ENCODE peak calls at places on chromosomes 16 and 17, in four cellular contexts. V is ovary, E is mucosa of descending colon, F is heart right ventricle. C is an unnamed sample. For H3K36me3, the result is how much of the 10 kb centered on the place peaks cover.

GRCh38 chr17:8726951-8727555 is 17.6 kb downstream of the CCDC42 start:
- DNase-seq in E (no peak), F (no peak), V (no peak), C (no peak)

GRCh38 chr16:78987676-78988075 is 612.9 kb downstream of the MAF start:
- DNase-seq in F (no peak), V (no peak), E (no peak), C (no peak)

GRCh38 chr17:34366529-34367107 is 3.6 kb upstream of the CCL1 start:
- DNase-seq in F (no peak), V (no peak), E (no peak), C (no peak)

GRCh38 chr17:48928876-48929811 is 15.5 kb downstream of the SNF8 start:
- DNase-seq in V (no peak), F (no peak), E (no peak), C (no peak)

GRCh38 chr16:86911311-86911999 is 333.1 kb downstream of the FOXL1 start:
- DNase-seq in E (no peak), F (no peak), V (no peak), C (no peak)

GRCh38 chr17:6101706-6102105 is 31.5 kb downstream of the WSCD1 start:
- DNase-seq in V (no peak), E (no peak), F (no peak), C (no peak)

GRCh38 chr16:86069736-86070298 is 170.9 kb downstream of the IRF8 start:
- DNase-seq in E (no peak), V (no peak), F (no peak), C (no peak)

GRCh38 chr16:9039208-9039607 is 52.2 kb upstream of the HAPSTR1 start:
- DNase-seq in V (no peak), E (no peak), F (no peak), C (no peak)

DNA sequence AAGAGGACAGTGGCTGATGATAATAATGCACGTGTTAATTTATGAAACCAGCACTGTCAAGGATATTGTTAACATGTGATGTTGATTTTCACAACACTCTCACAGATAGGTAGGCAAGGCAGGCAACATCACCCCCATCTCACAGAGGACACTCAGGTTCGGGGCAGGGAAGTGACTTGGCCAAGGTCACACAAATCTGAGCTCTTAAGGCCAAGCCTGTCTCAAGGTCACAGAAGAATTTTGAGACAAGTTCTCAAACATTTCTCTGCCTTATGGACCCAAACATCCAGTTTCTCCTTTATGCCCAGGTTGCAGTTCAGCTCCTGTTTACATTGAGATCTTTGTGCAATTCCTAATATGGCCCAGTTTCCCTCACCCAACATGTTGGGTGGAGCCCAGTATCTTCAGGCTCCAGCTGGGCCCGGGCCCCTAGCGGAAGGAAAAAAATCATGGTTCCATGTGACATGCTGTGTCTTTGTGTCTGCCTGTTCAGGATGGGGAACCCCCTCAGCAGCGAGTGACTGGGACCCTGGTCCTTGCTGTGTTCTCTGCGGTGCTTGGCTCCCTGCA is 1.3 kb downstream of the SLC2A4 start:
- DNase-seq in F (no peak), V (no peak), E (no peak), C (no peak)
- TF ChIP-seq CTCF in F (no peak), V (no peak), E (no peak), C (peak)

DNA sequence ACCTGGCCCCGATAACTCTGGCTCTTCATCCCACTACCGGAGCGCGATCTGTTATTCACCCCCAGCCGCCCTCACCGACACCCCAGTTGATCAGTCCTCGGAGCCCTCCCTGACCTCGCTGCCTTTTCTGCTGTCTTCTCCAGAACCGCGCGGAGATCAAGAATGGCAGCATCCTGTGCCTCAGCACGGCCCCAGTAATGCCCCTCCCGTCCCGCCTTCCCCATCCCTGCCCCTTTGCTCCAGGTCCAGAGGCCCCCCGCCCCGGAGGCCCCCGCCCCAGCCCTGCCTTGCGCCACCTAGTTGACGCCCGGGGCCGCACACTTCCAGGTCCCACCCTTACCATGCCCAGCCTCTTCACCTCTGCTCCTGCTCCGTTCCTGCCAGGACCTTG is 872 bp downstream of the ELMO3 start:
- DNase-seq in V (no peak), F (no peak), E (no peak), C (no peak)
- H3K36me3 ChIP-seq in V (under half), F (half or more), E (under half), C (half or more)

GRCh38 chr17:74379495-74380085 is 12.3 kb downstream of the GPR142 start:
- DNase-seq in E (peak), V (peak), F (peak), C (peak)

GRCh38 chr17:74372426-74372825 is 5.1 kb downstream of the GPR142 start:
- DNase-seq in E (no peak), V (no peak), F (no peak), C (no peak)

GRCh38 chr17:74371653-74372147 is 4.4 kb downstream of the GPR142 start:
- DNase-seq in E (no peak), V (no peak), F (no peak), C (no peak)

GRCh38 chr17:74373838-74374606 is 6.7 kb downstream of the GPR142 start:
- DNase-seq in V (no peak), F (no peak), E (no peak), C (peak)

DNA sequence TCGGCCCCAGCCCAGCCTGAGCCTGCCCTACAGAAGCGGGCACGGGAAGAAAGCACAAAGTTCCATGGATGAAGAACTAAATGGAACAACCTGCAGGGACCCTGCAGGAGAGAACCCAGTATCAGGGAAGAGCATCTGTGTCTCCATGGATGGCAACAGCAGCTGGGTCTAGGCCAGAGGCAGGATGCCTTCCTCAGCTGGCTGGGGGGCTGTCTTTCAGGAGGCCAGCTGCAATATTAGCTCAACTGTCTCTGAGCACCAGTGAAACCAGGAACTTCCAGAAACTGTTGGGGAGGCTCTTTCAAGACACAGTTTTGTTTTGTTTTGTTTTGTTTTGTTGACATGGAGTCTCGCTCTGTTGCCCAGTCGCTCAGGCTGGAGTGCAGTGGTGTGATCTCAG is 7.5 kb downstream of the GPR142 start:
- DNase-seq in V (no peak), E (no peak), F (no peak), C (no peak)
- TF ChIP-seq CTCF in V (no peak), E (no peak), F (no peak), C (no peak)

GRCh38 chr16:27154573-27155521 is 48.5 kb upstream of the KDM8 start:
- DNase-seq in E (peak), F (peak), V (peak), C (peak)

GRCh38 chr16:27145630-27146029 is 57.7 kb upstream of the KDM8 start:
- DNase-seq in E (no peak), V (no peak), F (no peak), C (no peak)

GRCh38 chr16:27149986-27150385 is 53.3 kb upstream of the KDM8 start:
- DNase-seq in V (no peak), E (no peak), F (no peak), C (no peak)
- H3K36me3 ChIP-seq in V (under half), E (under half), F (under half), C (under half)

GRCh38 chr17:13230350-13230900 is 212.6 kb upstream of the ELAC2 start:
- DNase-seq in F (no peak), V (no peak), E (no peak), C (no peak)
- TF ChIP-seq CTCF in F (no peak), V (no peak), E (no peak), C (no peak)

DNA sequence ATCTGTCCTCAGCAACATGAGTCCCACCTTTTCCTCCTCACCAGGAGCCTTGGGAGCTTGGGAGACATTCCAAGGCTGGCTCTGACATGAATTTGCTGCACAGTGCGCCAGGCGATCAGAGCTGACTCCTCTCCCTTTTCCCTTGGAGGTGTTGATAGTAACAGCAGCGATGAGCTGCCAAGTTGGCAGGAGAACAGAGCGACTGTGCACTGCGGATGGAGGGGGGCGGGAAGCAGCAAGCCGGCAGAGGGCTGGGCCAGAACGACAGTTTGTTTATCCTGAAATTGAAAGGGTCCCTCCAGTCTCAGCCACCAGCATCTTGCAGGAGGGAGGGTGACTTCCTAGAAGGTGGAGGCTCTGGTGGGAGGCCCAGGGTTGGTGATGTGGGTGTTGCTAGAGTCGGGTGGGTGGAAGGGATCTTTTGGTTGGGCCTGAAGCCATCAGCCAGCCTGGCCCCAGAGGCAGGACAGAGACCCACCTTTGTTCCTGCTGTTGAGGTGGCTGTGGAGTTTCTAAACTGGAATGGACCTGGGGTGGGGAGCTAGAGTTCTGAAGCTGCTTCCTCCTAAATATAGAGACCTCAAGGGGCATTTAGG is 22.5 kb upstream of the DYNLL2 start:
- DNase-seq in E (no peak), V (peak), F (peak), C (peak)
- H3K36me3 ChIP-seq in E (under half), V (under half), F (under half), C (under half)

DNA sequence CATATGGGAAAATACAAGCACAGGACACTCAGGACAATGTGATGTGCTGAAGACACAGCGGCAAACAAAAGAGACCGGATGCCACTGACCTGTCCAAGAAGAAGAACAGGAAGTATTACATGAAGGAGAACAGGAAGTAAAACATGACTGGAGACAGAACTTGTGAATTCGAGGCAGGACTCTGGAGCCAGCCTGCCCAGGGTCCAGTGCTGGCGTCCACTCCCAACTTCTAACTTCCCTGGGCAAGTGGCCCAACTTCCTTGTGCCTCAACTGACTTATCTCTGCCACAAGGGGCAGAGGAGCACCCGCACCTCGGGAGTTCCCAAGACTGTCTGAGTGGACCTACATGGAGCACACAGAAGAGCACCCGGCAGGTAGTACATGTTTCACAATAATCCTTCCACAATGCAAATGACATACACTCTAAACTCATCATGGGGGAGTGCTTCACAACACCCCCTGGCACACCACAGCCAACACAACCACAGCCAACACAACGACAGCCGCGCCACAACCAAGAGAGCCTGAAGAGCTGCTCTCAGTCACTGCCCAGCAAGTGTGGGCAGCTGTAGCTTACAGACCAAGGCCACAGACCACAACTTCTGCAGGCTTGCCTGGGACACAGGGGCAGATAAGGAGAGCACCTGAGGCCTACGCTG is 36.6 kb downstream of the ANKRD11 start:
- DNase-seq in E (no peak), V (no peak), F (peak), C (peak)
- TF ChIP-seq CTCF in E (peak), V (no peak), F (peak), C (peak)

GRCh38 chr16:88698694-88699045 is 7.5 kb downstream of the RNF166 start:
- DNase-seq in V (no peak), F (no peak), E (no peak), C (no peak)

GRCh38 chr16:88700636-88701482 is 5.3 kb downstream of the RNF166 start:
- DNase-seq in E (peak), V (peak), F (peak), C (peak)

GRCh38 chr16:88699180-88699579 is 7.0 kb downstream of the RNF166 start:
- DNase-seq in E (no peak), F (no peak), V (no peak), C (no peak)

GRCh38 chr16:88701541-88702363 is 4.5 kb downstream of the RNF166 start:
- DNase-seq in E (no peak), F (no peak), V (no peak), C (no peak)

DNA sequence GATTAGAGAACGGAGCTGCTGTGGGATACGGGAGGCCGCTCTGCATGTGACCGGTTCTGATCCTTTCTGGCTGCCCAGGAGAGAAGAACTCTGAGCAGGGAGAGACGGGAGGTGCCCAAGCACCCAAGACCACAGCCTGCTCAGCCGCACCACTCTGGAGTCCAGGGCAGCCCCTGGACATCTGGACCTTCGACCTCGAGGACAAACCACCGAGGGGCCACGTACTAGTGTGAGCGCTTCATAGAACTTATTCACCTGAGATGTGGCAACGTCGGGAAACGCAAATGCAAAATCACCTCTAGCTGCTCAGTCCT is 5.9 kb downstream of the RNF166 start:
- DNase-seq in E (no peak), F (no peak), V (no peak), C (no peak)
- H3K36me3 ChIP-seq in E (under half), F (half or more), V (under half), C (under half)

DNA sequence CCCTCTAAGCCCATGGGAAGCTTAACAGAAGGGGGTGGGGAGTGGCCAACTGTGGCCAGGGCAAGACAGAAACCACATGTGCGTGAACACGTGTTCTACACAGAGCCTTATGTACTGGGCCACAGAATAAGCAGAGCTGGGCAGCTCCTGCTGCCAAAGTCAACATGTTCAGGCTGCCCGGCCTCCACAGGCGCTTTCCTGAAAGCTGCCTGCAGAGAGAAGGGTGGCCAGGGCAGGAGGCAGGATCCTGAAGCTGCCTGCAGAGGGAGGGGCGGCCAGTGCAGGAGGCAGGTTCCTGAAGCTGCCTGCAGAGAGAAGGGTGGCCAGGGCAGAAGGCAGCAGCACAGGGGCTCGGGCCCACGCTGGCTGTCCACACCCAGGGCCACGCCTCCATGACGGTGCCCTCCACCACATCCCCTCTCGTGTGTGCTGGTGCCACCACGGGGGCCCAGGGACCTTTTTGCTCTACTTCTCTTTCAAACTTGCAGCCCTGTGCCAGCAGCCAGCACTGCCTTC is 79.5 kb downstream of the ANKRD11 start:
- DNase-seq in E (peak), V (peak), F (peak), C (peak)
- TF ChIP-seq CTCF in E (no peak), V (no peak), F (no peak), C (peak)